ENCODE peak calls at places on chromosomes 4 and X, in six cellular contexts. C is astrocyte of the spinal cord, O is fibroblast of the aortic adventitia, Z is fibroblast of mammary gland, Q is OCI-LY7, I is cardiac muscle cell. X is an unnamed sample.

GRCh38 chrX:66200855-66201795 is 37.1 kb downstream of the HEPH start:
- DNase-seq in C (peak; percentile 7), O (peak; percentile 54), Z (peak; percentile 28), Q (peak; percentile 14), I (peak; percentile 33), X (no peak)

GRCh38 chr4:821631-822030 is 4.3 kb downstream of the CPLX1 start:
- DNase-seq in C (no peak), O (no peak), Z (no peak), Q (no peak), I (no peak), X (no peak)

GRCh38 chr4:114729339-114729738 is 130.7 kb downstream of the UGT8 start:
- DNase-seq in C (no peak), O (no peak), Z (no peak), Q (no peak), I (no peak), X (no peak)

GRCh38 chr4:72295966-72296557 is 264.3 kb downstream of the NPFFR2 start:
- DNase-seq in C (peak; percentile 75), O (peak; percentile 81), Z (peak; percentile 65), Q (peak; percentile 11), I (peak; percentile 76), X (peak; percentile 5)

GRCh38 chrX:11724122-11725017 is 33.7 kb upstream of the MSL3 start:
- DNase-seq in C (peak; percentile 34), O (peak; percentile 68), Z (peak; percentile 57), Q (peak; percentile 29), I (peak; percentile 56), X (peak; percentile 28)

GRCh38 chr4:48780867-48781219 is 764 bp upstream of the FRYL start:
- DNase-seq in C (no peak), O (peak; percentile 60), Z (peak; percentile 39), Q (peak; percentile 49), I (peak; percentile 55), X (no peak)

GRCh38 chr4:138224614-138225013 is 17.5 kb downstream of the SLC7A11 start:
- DNase-seq in C (no peak), O (no peak), Z (no peak), Q (no peak), I (no peak), X (no peak)

GRCh38 chr4:37463033-37463432 is 218.5 kb downstream of the NWD2 start:
- DNase-seq in C (no peak), O (no peak), Z (no peak), Q (no peak), I (no peak), X (no peak)

GRCh38 chr4:183395395-183395794 is 49.0 kb upstream of the CDKN2AIP start:
- DNase-seq in C (no peak), O (no peak), Z (no peak), Q (no peak), I (no peak), X (no peak)

GRCh38 chrX:12971282-12972003 is 3.5 kb upstream of the TMSB4X start:
- DNase-seq in C (no peak), O (no peak), Z (no peak), Q (no peak), I (no peak), X (no peak)

GRCh38 chr4:54550415-54551171 is 107.2 kb upstream of the KIT start:
- DNase-seq in C (no peak), O (no peak), Z (peak; percentile 27), Q (no peak), I (peak; percentile 58), X (no peak)

GRCh38 chr4:186104895-186105720 is 604 bp downstream of the FAM149A start:
- DNase-seq in C (no peak), O (no peak), Z (no peak), Q (no peak), I (peak; percentile 8), X (peak; percentile 67)
- TF ChIP-seq CTCF in C (no peak), O (no peak), Z (no peak), Q (peak; percentile 18), I (peak; percentile 3), X (no peak)

GRCh38 chrX:109632906-109633504 is 8.0 kb upstream of the KCNE5 start:
- DNase-seq in C (no peak), O (peak; percentile 52), Z (peak; percentile 45), Q (peak; percentile 6), I (peak; percentile 51), X (peak; percentile 15)
- TF ChIP-seq CTCF in C (peak; percentile 48), O (peak; percentile 51), Z (peak; percentile 51), Q (peak; percentile 74), I (peak; percentile 46), X (no peak)

DNA sequence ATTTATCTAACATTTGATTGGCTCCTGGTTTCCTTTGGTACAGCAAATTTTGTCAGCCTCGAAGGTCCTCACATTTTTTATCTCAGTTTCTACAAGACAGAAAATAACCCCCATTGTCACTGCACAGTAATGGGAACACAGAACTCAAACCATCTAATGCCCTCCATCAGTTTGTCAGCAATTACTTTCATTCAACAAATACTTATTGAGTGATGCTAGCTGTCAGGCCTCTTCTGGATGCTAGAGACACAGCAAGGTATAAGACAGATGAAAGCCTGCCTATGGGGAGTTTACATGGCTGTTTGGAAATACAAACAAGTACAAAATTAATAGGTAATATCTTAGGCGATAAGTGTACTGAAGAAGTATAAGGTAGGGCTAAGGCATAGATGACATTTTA is 5.0 kb upstream of the HTN3 start:
- DNase-seq in C (no peak), O (no peak), Z (no peak), Q (no peak), I (no peak), X (no peak)
- TF ChIP-seq CTCF in C (no peak), O (no peak), Z (no peak), Q (no peak), I (no peak), X (no peak)

DNA sequence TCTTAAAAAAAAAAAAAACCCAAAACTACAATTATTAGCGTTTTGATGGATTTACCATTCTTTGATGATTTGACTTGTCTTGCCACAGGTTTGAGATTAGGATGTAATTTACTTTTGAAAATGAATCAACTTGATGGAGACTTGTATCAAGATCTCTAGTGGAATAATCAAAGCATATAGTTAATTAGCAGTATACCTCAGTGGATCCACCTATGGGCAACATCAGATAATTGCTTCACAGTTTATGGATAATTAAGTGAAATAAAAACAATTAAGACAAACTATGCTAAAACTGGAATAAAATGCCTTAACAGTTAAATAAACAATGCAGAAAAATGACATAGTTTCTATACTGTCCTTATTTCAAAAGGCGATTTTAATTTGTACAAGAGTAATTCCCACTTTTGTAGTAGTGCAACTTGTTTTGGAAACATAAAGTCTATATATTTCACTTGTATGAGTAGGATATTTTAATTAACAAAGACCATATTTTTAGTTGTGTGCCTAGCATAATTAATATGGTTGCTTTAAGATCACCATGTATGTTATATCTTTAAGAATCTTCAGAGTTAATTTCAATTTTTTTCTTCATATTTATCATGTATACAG is 4.2 kb downstream of the CPEB2 start:
- DNase-seq in C (peak; percentile 55), O (peak; percentile 33), Z (peak; percentile 41), Q (peak; percentile 50), I (peak; percentile 20), X (peak; percentile 8)
- TF ChIP-seq CTCF in C (peak; percentile 44), O (peak; percentile 51), Z (peak; percentile 48), Q (peak; percentile 83), I (peak; percentile 42), X (no peak)

GRCh38 chr4:151643564-151643963 is 117.2 kb downstream of the GATB start:
- DNase-seq in C (no peak), O (no peak), Z (no peak), Q (no peak), I (no peak), X (no peak)

GRCh38 chr4:151644625-151645024 is 116.2 kb downstream of the GATB start:
- DNase-seq in C (no peak), O (no peak), Z (no peak), Q (peak; percentile 34), I (peak; percentile 9), X (no peak)

GRCh38 chr4:151649461-151649860 is 111.3 kb downstream of the GATB start:
- DNase-seq in C (no peak), O (no peak), Z (no peak), Q (no peak), I (no peak), X (no peak)

GRCh38 chr4:151641983-151642382 is 118.8 kb downstream of the GATB start:
- DNase-seq in C (no peak), O (no peak), Z (no peak), Q (no peak), I (no peak), X (no peak)

DNA sequence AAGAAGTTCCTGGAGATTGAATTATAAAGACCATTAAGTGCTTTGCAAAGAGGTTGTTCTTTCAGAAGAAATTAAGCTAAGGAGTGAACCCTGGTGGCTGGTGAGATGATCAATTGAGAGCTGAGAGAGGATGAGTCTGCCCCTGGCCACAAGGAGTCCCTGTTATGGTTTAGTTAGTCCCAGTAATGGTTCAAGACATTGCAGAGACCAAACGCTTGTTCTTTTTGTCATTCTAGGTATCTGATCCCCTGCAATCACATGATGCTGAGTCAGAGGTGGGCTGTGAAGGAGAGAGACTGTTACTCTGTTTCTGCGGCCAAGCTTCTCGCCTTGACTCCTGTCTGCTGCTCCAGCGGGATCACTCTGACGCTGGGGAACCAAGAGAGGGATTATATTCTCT is 114.5 kb downstream of the GATB start:
- DNase-seq in C (no peak), O (no peak), Z (no peak), Q (no peak), I (no peak), X (no peak)
- TF ChIP-seq CTCF in C (no peak), O (no peak), Z (no peak), Q (no peak), I (peak; percentile 5), X (no peak)

GRCh38 chr4:85756938-85757337 is 282.0 kb downstream of the ARHGAP24 start:
- DNase-seq in C (peak; percentile 45), O (peak; percentile 83), Z (peak; percentile 82), Q (peak; percentile 68), I (peak; percentile 80), X (peak; percentile 8)
- TF ChIP-seq CTCF in C (peak; percentile 67), O (peak; percentile 69), Z (peak; percentile 68), Q (peak; percentile 73), I (peak; percentile 53), X (peak; percentile 33)

GRCh38 chr4:19927381-19927780 is 324.3 kb upstream of the SLIT2 start:
- DNase-seq in C (no peak), O (no peak), Z (no peak), Q (no peak), I (peak; percentile 42), X (no peak)
- TF ChIP-seq CTCF in C (no peak), O (no peak), Z (no peak), Q (no peak), I (no peak), X (no peak)

DNA sequence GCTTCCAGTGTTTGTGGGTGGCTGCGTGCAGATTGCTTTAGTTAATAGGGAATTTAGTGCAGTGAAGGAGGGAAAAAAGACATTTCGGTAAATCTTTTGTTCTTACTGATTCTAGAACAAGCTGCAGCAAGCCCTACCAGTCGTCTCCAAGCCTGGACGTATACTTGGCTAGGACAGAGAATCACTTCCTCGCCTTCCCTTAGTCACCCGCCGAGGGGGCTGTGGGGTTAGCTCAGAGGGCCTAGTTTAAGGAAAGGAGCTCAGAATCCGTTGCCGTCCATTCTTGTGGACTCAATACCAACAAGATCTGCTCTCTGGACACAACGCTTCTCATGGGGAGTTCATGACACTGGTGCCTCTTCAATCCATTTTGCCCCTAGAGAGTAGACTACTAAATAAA is 36.3 kb upstream of the FAT1 start:
- DNase-seq in C (no peak), O (no peak), Z (no peak), Q (no peak), I (no peak), X (no peak)
- TF ChIP-seq CTCF in C (no peak), O (no peak), Z (no peak), Q (no peak), I (no peak), X (no peak)

X was measured in GM20000.